ENCODE peak calls at places on chromosome 1, in nine cellular contexts. A is A172; Z is activated gamma-delta T cell treated with Interleukin-2 at 50 U/mL for 16 hours; W is erythroblast; N is NCI-H460; V is hepatic stellate cell; K is HS-5; R is activated T-cell treated with anti-CD3 and anti-CD28 coated beads for 24 hours; J is effector memory CD8-positive, alpha-beta T cell. G is an unnamed sample.

GRCh38 chr1:10788592-10789006 is 7.8 kb downstream of the CASZ1 start:
- DNase-seq in A (no peak), Z (no peak), W (no peak), N (peak), V (peak), K (no peak), R (no peak), J (no peak), G (no peak)

GRCh38 chr1:155123801-155124200 is 3.9 kb upstream of the EFNA1 start:
- DNase-seq in A (no peak), Z (no peak), W (no peak), N (no peak), V (no peak), K (no peak), R (no peak), J (no peak), G (no peak)

GRCh38 chr1:204723131-204723787 is 37.7 kb upstream of the LRRN2 start:
- DNase-seq in A (no peak), Z (no peak), W (no peak), N (no peak), V (no peak), K (no peak), R (no peak), J (no peak), G (no peak)

GRCh38 chr1:64838486-64838885 is 93.6 kb downstream of the RAVER2 start:
- DNase-seq in A (no peak), Z (no peak), W (no peak), N (no peak), V (no peak), K (no peak), R (no peak), J (no peak), G (no peak)

GRCh38 chr1:22041505-22041904 is 11.0 kb upstream of the CDC42 start:
- DNase-seq in A (no peak), Z (no peak), W (no peak), N (no peak), V (no peak), K (no peak), R (no peak), J (no peak), G (no peak)

GRCh38 chr1:153946622-153947246 is at the start of gene DENND4B:
- DNase-seq in A (peak), Z (peak), W (peak), N (peak), V (peak), K (no peak), R (peak), J (peak), G (no peak)

GRCh38 chr1:108046021-108046420 is 81.0 kb upstream of the VAV3 start:
- DNase-seq in A (no peak), Z (no peak), W (no peak), N (no peak), V (no peak), K (no peak), R (no peak), J (no peak), G (no peak)

GRCh38 chr1:150764617-150765090 is 924 bp downstream of the CTSS start:
- DNase-seq in A (peak), Z (no peak), W (no peak), N (no peak), V (peak), K (peak), R (no peak), J (peak), G (no peak)

G was measured in epithelial cell of prostate.